ENCODE peak calls at places on chromosomes 16 and 17, in four cellular contexts. I is dorsolateral prefrontal cortex; A is PC-3; T is CD8-positive, alpha-beta memory T cell. W is an unnamed sample.

GRCh38 chr17:65987988-65988387 is 203.9 kb downstream of the CEP112 start:
- DNase-seq in I (no peak), A (peak; percentile 90), T (no peak), W (no peak)

GRCh38 chr17:66948061-66948750 is 16.3 kb upstream of the CACNG4 start:
- DNase-seq in I (no peak), A (no peak), T (no peak), W (no peak)

GRCh38 chr16:83727018-83727417 is 80.8 kb upstream of the HSBP1 start:
- DNase-seq in I (no peak), A (no peak), T (no peak), W (no peak)

GRCh38 chr17:39027037-39027436 is 59.8 kb upstream of the FBXO47 start:
- DNase-seq in I (no peak), A (peak; percentile 39), T (peak; percentile 10), W (no peak)

GRCh38 chr17:74737299-74738050 is 419 bp downstream of the RAB37 start:
- DNase-seq in I (no peak), A (peak; percentile 28), T (peak; percentile 58), W (no peak)

GRCh38 chr16:84284168-84284722 is 10.4 kb upstream of the WFDC1 start:
- DNase-seq in I (no peak), A (no peak), T (no peak), W (no peak)

GRCh38 chr17:77781536-77781935 is 177.0 kb upstream of the TNRC6C start:
- DNase-seq in I (no peak), A (no peak), T (no peak), W (no peak)

GRCh38 chr16:88764913-88765349 is 20.1 kb downstream of the PIEZO1 start:
- DNase-seq in I (no peak), A (peak; percentile 83), T (no peak), W (no peak)

GRCh38 chr17:49260011-49260921 is 29.7 kb upstream of the PHOSPHO1 start:
- DNase-seq in I (peak; percentile 32), A (peak; percentile 79), T (peak; percentile 41), W (no peak)

GRCh38 chr17:73595068-73595865 is 49.0 kb downstream of the SDK2 start:
- DNase-seq in I (peak; percentile 27), A (no peak), T (peak; percentile 35), W (no peak)

GRCh38 chr17:82323514-82324234 is 6.3 kb upstream of the CD7 start:
- DNase-seq in I (no peak), A (no peak), T (no peak), W (no peak)

GRCh38 chr16:29974291-29975133 is 844 bp downstream of the TAOK2 start:
- DNase-seq in I (no peak), A (peak; percentile 4), T (no peak), W (no peak)

GRCh38 chr17:7217113-7217987 is 2.3 kb downstream of the DLG4 start:
- DNase-seq in I (no peak), A (peak; percentile 45), T (no peak), W (no peak)

GRCh38 chr16:89697616-89698331 is 3.7 kb downstream of the SPATA2L start:
- DNase-seq in I (no peak), A (no peak), T (no peak), W (no peak)

GRCh38 chr16:14635394-14636145 is 2.8 kb downstream of the BFAR start:
- DNase-seq in I (no peak), A (no peak), T (no peak), W (no peak)

GRCh38 chr16:23079683-23080221 is 69.5 kb downstream of the USP31 start:
- DNase-seq in I (no peak), A (peak; percentile 75), T (no peak), W (no peak)

GRCh38 chr17:32463304-32463703 is 19.0 kb downstream of the PSMD11 start:
- DNase-seq in I (no peak), A (no peak), T (no peak), W (no peak)

GRCh38 chr17:44362056-44362355 is 1.6 kb downstream of the FAM171A2 start:
- DNase-seq in I (no peak), A (no peak), T (no peak), W (no peak)
- H3K27ac ChIP-seq in I (peak overlapping the region; percentile 79), A (no peak overlapping the region), T (no peak overlapping the region), W (no peak overlapping the region)

GRCh38 chr16:48946687-48947370 is 334.8 kb downstream of the CBLN1 start:
- DNase-seq in I (no peak), A (no peak), T (no peak), W (no peak)
- H3K27ac ChIP-seq in I (no peak overlapping the region), A (no peak overlapping the region), T (no peak overlapping the region), W (no peak overlapping the region)

GRCh38 chr17:10061131-10061581 is 137.2 kb downstream of the GAS7 start:
- DNase-seq in I (no peak), A (no peak), T (no peak), W (no peak)
- H3K27ac ChIP-seq in I (peak overlapping the region; percentile 53), A (no peak overlapping the region), T (no peak overlapping the region), W (no peak overlapping the region)

GRCh38 chr16:2706611-2707311 is 13.3 kb downstream of the PRSS27 start:
- DNase-seq in I (no peak), A (no peak), T (no peak), W (no peak)

GRCh38 chr16:2705351-2705750 is 14.7 kb downstream of the PRSS27 start:
- DNase-seq in I (no peak), A (no peak), T (no peak), W (no peak)

GRCh38 chr16:2707368-2708289 is 12.4 kb downstream of the PRSS27 start:
- DNase-seq in I (no peak), A (no peak), T (no peak), W (no peak)

GRCh38 chr16:2704983-2705275 is 15.1 kb downstream of the PRSS27 start:
- DNase-seq in I (no peak), A (no peak), T (no peak), W (no peak)

DNA sequence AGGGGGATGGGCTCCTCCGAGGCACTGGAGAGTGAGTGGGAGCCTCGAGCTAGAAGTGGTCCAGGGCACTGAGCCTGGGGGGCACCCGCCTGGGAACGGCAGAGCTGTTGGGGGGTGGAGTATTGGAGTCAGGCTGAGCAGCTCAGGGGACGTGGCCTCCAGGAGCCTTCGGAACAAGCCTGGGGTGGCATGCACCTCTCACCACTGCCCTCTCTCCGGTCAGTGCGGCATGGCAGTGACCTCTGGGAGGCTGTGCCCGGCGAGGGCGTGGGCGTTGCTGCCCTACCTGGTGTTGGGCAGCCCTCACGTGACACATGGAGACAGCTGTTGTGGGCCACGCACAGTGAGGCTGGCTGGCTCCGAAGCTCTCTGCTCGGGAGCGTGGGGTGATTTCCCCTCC is 13.9 kb downstream of the PRSS27 start:
- DNase-seq in I (no peak), A (no peak), T (no peak), W (no peak)
- H3K27ac ChIP-seq in I (no peak overlapping the region), A (no peak overlapping the region), T (no peak overlapping the region), W (no peak overlapping the region)

GRCh38 chr17:43210576-43210975 is 1.1 kb upstream of the TMEM106A start:
- DNase-seq in I (no peak), A (no peak), T (no peak), W (no peak)
- H3K27ac ChIP-seq in I (no peak overlapping the region), A (no peak overlapping the region), T (no peak overlapping the region), W (no peak overlapping the region)

GRCh38 chr16:66523861-66524354 is 26.0 kb downstream of the TK2 start:
- DNase-seq in I (no peak), A (no peak), T (peak; percentile 57), W (no peak)
- H3K27ac ChIP-seq in I (peak overlapping the region; percentile 36), A (no peak overlapping the region), T (peak overlapping the region; percentile 62), W (peak overlapping the region; percentile 18)

GRCh38 chr16:31202402-31203385 is at the start of gene PYCARD:
- DNase-seq in I (no peak), A (peak; percentile 17), T (peak; percentile 51), W (no peak)
- H3K27ac ChIP-seq in I (no peak within 1 kb of the TSS), A (no peak within 1 kb of the TSS), T (peak within 1 kb of the TSS; percentile 61), W (no peak within 1 kb of the TSS)

DNA sequence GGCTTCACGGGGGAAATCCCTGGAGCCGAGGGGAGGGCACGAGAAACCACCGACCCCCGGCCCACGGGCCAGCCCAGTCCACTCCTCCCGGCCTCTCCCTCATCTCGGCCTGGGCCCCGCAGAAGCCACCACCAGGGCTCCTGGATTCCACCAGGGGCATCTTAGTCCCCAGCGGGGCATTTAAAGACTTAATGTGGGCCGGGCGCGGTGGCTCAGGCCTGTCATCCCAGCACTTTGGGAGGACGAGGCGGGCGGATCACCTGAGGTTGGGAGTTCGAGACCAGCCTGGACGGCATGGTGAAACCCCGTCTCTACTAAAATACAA is 24.1 kb upstream of the ABR start:
- DNase-seq in I (no peak), A (no peak), T (no peak), W (no peak)
- H3K27ac ChIP-seq in I (no peak overlapping the region), A (no peak overlapping the region), T (no peak overlapping the region), W (no peak overlapping the region)